ENCODE peak calls at places on chromosomes 16 and 17, in seven cellular contexts. C is GM23338, M is colonic mucosa, N is HFF-Myc, X is HCT116, E is heart left ventricle, T is GM12878. D is an unnamed sample.

GRCh38 chr17:73334771-73335513 is 23.1 kb upstream of the CDC42EP4 start:
- DNase-seq in C (no peak), M (peak), N (no peak), X (no peak), E (no peak), T (no peak), D (no peak)

GRCh38 chr17:7631398-7632380 is 1.8 kb downstream of the SHBG start:
- DNase-seq in C (no peak), M (no peak), N (no peak), X (no peak), E (peak), T (no peak), D (peak)

GRCh38 chr16:19183187-19183586 is 15.1 kb downstream of the SYT17 start:
- DNase-seq in C (no peak), M (no peak), N (no peak), X (no peak), E (no peak), T (no peak), D (no peak)

GRCh38 chr17:16817201-16817600 is 127.2 kb downstream of the CCDC144A start:
- DNase-seq in C (no peak), M (no peak), N (no peak), X (no peak), E (no peak), T (no peak), D (no peak)

GRCh38 chr16:81734632-81735434 is 44.3 kb upstream of the PLCG2 start:
- DNase-seq in C (no peak), M (no peak), N (no peak), X (no peak), E (no peak), T (no peak), D (no peak)

GRCh38 chr17:75457047-75457654 is 716 bp downstream of the TMEM94 start:
- DNase-seq in C (peak), M (peak), N (no peak), X (no peak), E (no peak), T (no peak), D (peak)

GRCh38 chr17:7853693-7854043 is 1.2 kb upstream of the TMEM88 start:
- DNase-seq in C (peak), M (no peak), N (no peak), X (no peak), E (no peak), T (no peak), D (no peak)

GRCh38 chr17:32909787-32910369 is 18.1 kb upstream of the TMEM98 start:
- DNase-seq in C (peak), M (peak), N (peak), X (peak), E (peak), T (peak), D (peak)

GRCh38 chr17:76783146-76783545 is 45.2 kb downstream of the MFSD11 start:
- DNase-seq in C (no peak), M (no peak), N (no peak), X (no peak), E (no peak), T (peak), D (no peak)

GRCh38 chr17:44872131-44872768 is 24.6 kb downstream of the HIGD1B start:
- DNase-seq in C (no peak), M (no peak), N (no peak), X (no peak), E (peak), T (no peak), D (peak)

GRCh38 chr17:48510761-48511604 is 19.8 kb downstream of the HOXB1 start:
- DNase-seq in C (no peak), M (no peak), N (no peak), X (no peak), E (no peak), T (peak), D (no peak)

GRCh38 chr17:64506576-64507417 is at the start of gene CEP95:
- DNase-seq in C (peak), M (peak), N (peak), X (peak), E (peak), T (peak), D (peak)

GRCh38 chr17:64506201-64506575 is at the start of gene DDX5:
- DNase-seq in C (peak), M (peak), N (peak), X (peak), E (peak), T (no peak), D (peak)

GRCh38 chr17:64508683-64509082 is 1.9 kb downstream of the CEP95 start:
- DNase-seq in C (no peak), M (no peak), N (no peak), X (no peak), E (no peak), T (no peak), D (no peak)

GRCh38 chr17:64509179-64509578 is 2.4 kb downstream of the CEP95 start:
- DNase-seq in C (no peak), M (no peak), N (no peak), X (no peak), E (no peak), T (no peak), D (no peak)

GRCh38 chr17:64507418-64507766 is 615 bp downstream of the CEP95 start:
- DNase-seq in C (peak), M (peak), N (peak), X (no peak), E (no peak), T (no peak), D (peak)
- TF ChIP-seq CTCF in C (peak), M (peak), N (peak), X (peak), E (peak), T (peak), D (peak)

DNA sequence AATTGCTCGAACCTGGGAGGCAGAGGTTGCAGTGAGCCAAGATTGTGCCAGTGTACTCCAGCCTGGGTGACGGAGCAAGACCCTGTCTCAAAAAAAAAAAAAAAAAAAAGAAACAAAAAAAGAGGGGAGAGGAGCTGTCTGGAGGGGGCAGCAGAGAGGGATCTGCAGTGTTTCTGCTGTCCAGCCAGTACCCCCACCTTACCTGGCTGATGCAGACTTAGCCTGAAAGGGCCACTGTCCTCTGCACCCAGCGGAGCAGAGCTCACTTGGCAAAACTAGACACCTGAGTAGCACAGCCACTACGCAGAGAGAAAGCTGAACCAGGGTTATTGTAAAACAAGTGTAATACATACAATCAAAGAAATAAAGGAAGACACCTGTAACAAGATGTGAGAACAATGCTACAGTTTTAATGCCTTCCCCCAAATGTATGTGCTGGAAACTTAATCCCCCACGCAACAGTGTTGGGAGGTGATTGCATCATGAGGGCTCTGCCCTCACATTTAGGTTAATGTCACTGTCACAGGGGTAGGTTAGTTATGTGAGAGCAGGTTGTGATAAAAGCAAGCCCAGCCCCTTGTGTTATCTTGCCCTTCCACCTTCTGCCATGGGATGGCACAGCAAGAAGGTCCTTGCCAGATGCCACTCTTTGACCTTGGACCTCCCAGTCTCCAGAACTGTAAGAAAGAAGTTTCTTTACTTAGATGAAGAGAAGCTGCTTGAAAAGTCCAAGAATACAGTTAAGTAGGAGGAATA is 211.2 kb downstream of the RPTOR start:
- DNase-seq in C (peak), M (no peak), N (no peak), X (no peak), E (no peak), T (no peak), D (no peak)
- TF ChIP-seq CTCF in C (peak), M (no peak), N (peak), X (peak), E (no peak), T (peak), D (no peak)

GRCh38 chr16:48523415-48524204 is 86.4 kb downstream of the N4BP1 start:
- DNase-seq in C (no peak), M (no peak), N (no peak), X (no peak), E (no peak), T (no peak), D (no peak)
- TF ChIP-seq CTCF in C (no peak), M (no peak), N (no peak), X (no peak), E (no peak), T (no peak), D (no peak)

DNA sequence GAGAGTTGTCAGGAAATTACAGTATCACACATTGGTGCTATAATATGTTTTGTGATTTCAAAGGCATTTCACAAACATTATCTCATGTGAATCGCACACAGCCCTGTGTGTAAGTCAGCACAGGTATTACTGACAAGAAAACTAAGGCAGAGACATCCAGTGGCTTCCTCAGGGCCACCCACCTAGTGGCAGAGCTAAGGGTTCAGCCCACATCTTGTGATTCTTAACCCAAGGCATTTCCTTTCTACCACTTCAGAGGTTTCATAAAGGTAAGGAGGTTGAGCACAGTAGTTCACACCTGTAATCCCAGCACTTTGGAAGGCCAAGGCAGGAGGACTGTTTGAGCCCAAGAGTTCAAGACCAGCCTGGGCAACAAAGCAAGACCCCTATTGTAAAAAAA is 58.2 kb downstream of the STX8 start:
- DNase-seq in C (peak), M (no peak), N (no peak), X (no peak), E (no peak), T (no peak), D (no peak)
- TF ChIP-seq CTCF in C (peak), M (no peak), N (no peak), X (no peak), E (no peak), T (peak), D (no peak)

GRCh38 chr16:79598341-79599181 is 2.0 kb downstream of the MAF start:
- DNase-seq in C (peak), M (peak), N (no peak), X (no peak), E (peak), T (no peak), D (peak)
- TF ChIP-seq CTCF in C (peak), M (no peak), N (no peak), X (no peak), E (no peak), T (no peak), D (peak)

GRCh38 chr17:37820313-37821024 is 75.6 kb upstream of the HNF1B start:
- DNase-seq in C (no peak), M (no peak), N (no peak), X (no peak), E (no peak), T (no peak), D (no peak)

GRCh38 chr17:37815516-37815915 is 70.7 kb upstream of the HNF1B start:
- DNase-seq in C (no peak), M (no peak), N (no peak), X (no peak), E (no peak), T (no peak), D (no peak)

GRCh38 chr17:37813753-37814152 is 68.9 kb upstream of the HNF1B start:
- DNase-seq in C (peak), M (no peak), N (no peak), X (no peak), E (no peak), T (no peak), D (no peak)

GRCh38 chr17:37818689-37819088 is 73.8 kb upstream of the HNF1B start:
- DNase-seq in C (no peak), M (peak), N (peak), X (peak), E (no peak), T (no peak), D (no peak)

GRCh38 chr17:37816951-37817350 is 72.1 kb upstream of the HNF1B start:
- DNase-seq in C (peak), M (no peak), N (no peak), X (no peak), E (no peak), T (no peak), D (no peak)
- TF ChIP-seq CTCF in C (peak), M (no peak), N (no peak), X (peak), E (no peak), T (no peak), D (no peak)